ENCODE peak calls at places on chromosomes 7 and 10, in six cellular contexts. N is tibial nerve, P is A549, D is Peyer's patch, O is transverse colon, I is suprapubic skin. R is an unnamed sample.

GRCh38 chr7:8389898-8390642 is 43.3 kb upstream of the NXPH1 start:
- DNase-seq in N (no peak), P (peak; percentile 23), D (peak; percentile 46), O (no peak), I (no peak), R (no peak)

GRCh38 chr7:107939472-107940145 is 48.6 kb downstream of the DLD start:
- DNase-seq in D (peak; percentile 53), O (no peak), P (no peak), N (no peak), I (no peak), R (peak; percentile 43)

GRCh38 chr7:148242271-148242801 is 348.2 kb upstream of the C7orf33 start:
- DNase-seq in N (no peak), P (peak; percentile 62), I (no peak), D (peak; percentile 49), O (peak; percentile 23), R (peak; percentile 26)

GRCh38 chr7:2821842-2822507 is 22.1 kb downstream of the GNA12 start:
- DNase-seq in D (no peak), O (no peak), N (no peak), P (peak; percentile 41), I (no peak), R (no peak)

GRCh38 chr10:31757831-31758230 is 170.8 kb downstream of the ARHGAP12 start:
- DNase-seq in P (no peak), N (no peak), I (no peak), D (no peak), O (no peak), R (no peak)

GRCh38 chr10:108147346-108147745 is 982.8 kb upstream of the SORCS1 start:
- DNase-seq in I (no peak), D (no peak), N (no peak), P (no peak), O (no peak), R (no peak)

GRCh38 chr7:11243739-11244138 is 270.1 kb downstream of the PHF14 start:
- DNase-seq in O (no peak), D (no peak), I (no peak), P (no peak), N (no peak), R (no peak)

GRCh38 chr7:81611040-81611439 is 158.8 kb downstream of the HGF start:
- DNase-seq in P (no peak), D (no peak), O (no peak), I (no peak), N (no peak), R (no peak)

GRCh38 chr7:24216576-24217116 is 67.3 kb upstream of the NPY start:
- DNase-seq in D (no peak), O (no peak), N (no peak), P (no peak), I (no peak), R (no peak)

GRCh38 chr10:13525683-13526082 is 3.1 kb downstream of the BEND7 start:
- DNase-seq in O (no peak), I (no peak), P (no peak), D (no peak), N (no peak), R (no peak)

GRCh38 chr7:76220185-76221057 is 18.7 kb downstream of the SRRM3 start:
- DNase-seq in O (no peak), I (no peak), P (peak; percentile 73), D (no peak), N (no peak), R (no peak)

GRCh38 chr7:80298201-80298600 is 163.6 kb downstream of the GNAI1 start:
- DNase-seq in P (no peak), N (no peak), D (no peak), O (no peak), I (no peak), R (no peak)

GRCh38 chr10:101146392-101147251 is 15.5 kb downstream of the TLX1 start:
- DNase-seq in N (no peak), I (no peak), P (no peak), O (no peak), D (peak; percentile 34), R (no peak)

GRCh38 chr10:90227259-90227658 is 525.9 kb downstream of the KIF20B start:
- DNase-seq in N (no peak), D (no peak), I (no peak), P (no peak), O (no peak), R (no peak)

GRCh38 chr7:157397751-157398691 is 61.2 kb downstream of the DNAJB6 start:
- DNase-seq in D (no peak), O (peak; percentile 25), N (no peak), I (no peak), P (peak; percentile 70), R (no peak)

GRCh38 chr7:35555386-35555785 is 139.5 kb downstream of the HERPUD2 start:
- DNase-seq in P (no peak), D (no peak), O (no peak), I (no peak), N (no peak), R (no peak)

GRCh38 chr7:108026647-108027046 is 23.7 kb upstream of the LAMB1 start:
- DNase-seq in P (no peak), O (no peak), N (no peak), D (no peak), I (no peak), R (no peak)

GRCh38 chr7:75734586-75735047 is 4.1 kb downstream of the HIP1 start:
- DNase-seq in P (peak; percentile 84), D (no peak), I (no peak), N (no peak), O (no peak), R (no peak)

GRCh38 chr10:81725851-81726250 is 149.1 kb upstream of the NRG3 start:
- DNase-seq in O (no peak), P (no peak), I (no peak), D (no peak), N (no peak), R (no peak)

GRCh38 chr7:77226357-77226839 is 26.8 kb upstream of the FGL2 start:
- DNase-seq in I (no peak), D (no peak), O (no peak), N (no peak), P (no peak), R (no peak)

GRCh38 chr10:79502561-79503309 is 9.6 kb upstream of the EIF5AL1 start:
- DNase-seq in I (no peak), D (no peak), P (peak; percentile 30), N (no peak), O (no peak), R (no peak)

GRCh38 chr7:157337316-157338149 is 729 bp downstream of the DNAJB6 start:
- DNase-seq in P (peak; percentile 35), I (peak; percentile 78), N (peak; percentile 28), O (peak; percentile 83), D (peak; percentile 79), R (no peak)

GRCh38 chr7:94514140-94514889 is 4.7 kb downstream of the CASD1 start:
- DNase-seq in D (no peak), N (no peak), O (no peak), I (no peak), P (no peak), R (no peak)

GRCh38 chr7:47361746-47362215 is 220.1 kb downstream of the TNS3 start:
- DNase-seq in P (no peak), D (peak; percentile 33), O (peak; percentile 5), I (no peak), N (no peak), R (peak; percentile 74)

GRCh38 chr7:132116369-132116768 is 459.9 kb downstream of the PLXNA4 start:
- DNase-seq in P (peak; percentile 89), I (no peak), O (no peak), D (no peak), N (no peak), R (no peak)

DNA sequence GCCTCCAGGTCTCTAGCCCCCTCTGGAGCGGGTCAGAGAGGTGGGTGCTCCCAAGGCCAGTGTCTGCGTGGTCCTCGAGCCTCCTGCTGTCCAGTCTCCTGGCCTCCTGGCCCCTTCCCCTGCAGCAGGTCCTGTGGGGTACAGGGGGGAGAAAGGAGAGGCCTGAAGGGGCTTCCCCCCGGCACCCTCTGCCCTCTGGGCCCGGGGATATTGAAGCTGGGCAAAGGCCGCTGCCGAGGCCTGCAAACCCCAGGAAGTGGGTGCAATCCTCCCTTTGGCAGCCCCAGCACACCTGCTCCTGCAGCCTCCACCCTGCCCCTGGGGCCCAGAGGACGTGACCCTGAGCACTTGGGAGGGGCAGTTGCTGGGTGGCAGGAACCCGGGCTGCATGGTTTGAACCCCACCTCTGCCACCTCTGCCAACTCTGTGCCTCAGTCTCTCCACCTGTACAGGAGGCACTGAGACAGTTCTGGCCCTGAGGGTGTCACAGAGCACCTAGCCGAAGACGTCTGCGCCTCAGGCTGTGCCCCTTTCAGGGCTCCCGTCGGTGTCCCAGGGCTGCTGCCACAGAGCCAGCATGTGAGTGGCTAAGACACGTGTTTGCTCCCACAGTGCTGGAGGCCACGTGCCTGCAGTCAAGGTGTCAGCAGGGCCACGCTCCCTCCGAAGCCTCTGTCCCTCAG is 59.1 kb upstream of the INPP5A start:
- DNase-seq in D (no peak), I (peak; percentile 55), N (no peak), P (no peak), O (no peak), R (no peak)
- TF ChIP-seq CTCF in D (no peak), I (no peak), N (no peak), P (no peak), O (no peak), R (no peak)

DNA sequence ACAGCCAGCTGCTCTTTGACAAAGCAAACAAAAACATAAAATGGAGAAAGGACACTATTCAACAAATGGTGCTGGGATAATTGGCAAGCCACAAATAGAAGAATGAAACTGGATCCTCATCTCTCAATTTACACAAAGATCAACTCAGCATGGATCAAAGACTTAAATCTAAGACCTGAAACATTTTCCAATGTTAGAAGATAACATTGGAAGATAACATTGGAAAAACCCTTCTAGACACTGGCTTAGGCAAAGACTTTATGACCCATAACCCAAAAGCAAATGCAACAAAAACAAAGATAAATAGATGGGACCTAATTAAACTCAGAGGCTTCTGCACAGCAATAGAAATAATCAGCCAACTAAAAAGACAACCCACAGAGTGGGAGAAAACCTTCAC is 425.7 kb upstream of the SEMA3D start:
- DNase-seq in O (no peak), D (no peak), P (no peak), N (no peak), I (no peak), R (no peak)
- TF ChIP-seq POLR2A in O (no peak), D (no peak), P (no peak), N (no peak), I (no peak), R (no peak)

DNA sequence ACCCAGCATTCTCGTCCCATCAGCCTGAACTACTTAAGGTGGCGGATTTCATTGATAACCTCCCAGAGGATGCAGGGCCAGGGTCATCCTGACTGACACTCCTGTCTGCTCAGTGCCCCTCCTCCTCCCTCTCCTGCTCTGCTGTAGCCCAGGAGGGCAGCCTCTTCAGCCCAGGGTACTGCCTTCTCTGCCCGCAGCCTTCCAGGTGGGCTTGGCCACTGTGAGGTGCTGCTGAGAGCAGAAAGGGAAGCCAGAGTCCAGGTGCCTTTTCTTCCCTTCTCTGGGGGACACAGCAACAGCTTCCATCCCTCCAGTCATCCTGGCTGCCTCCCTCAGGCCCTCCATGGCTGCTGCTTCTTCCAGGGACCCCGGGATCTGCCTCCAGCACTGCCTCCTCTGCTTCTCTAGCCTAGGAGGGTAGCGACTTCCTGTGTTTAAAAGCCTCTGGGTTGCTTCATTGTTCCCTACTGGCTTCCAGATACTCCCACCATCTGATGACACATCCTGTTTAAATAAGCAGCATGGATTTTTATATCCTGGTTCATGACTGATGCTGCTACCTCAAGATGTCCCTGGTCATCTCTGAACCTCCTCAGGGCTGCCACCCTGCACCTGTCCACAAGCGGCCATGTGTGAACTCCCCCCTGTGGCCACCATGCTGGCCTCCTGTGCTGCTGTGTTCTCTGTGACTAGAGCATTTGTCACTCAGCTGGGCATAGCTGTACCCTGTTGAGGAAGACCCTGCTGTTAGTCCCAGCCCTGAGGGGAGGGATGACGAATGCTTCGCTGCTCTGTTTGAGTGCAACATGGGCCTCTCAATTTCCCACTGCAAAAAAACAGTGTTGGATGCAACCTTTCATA is 55.8 kb downstream of the AKR1C4 start:
- DNase-seq in P (peak; percentile 75), N (no peak), D (no peak), I (no peak), O (no peak), R (no peak)
- TF ChIP-seq CTCF in P (peak; percentile 18), N (no peak), D (no peak), I (no peak), O (no peak), R (no peak)

GRCh38 chr10:70666960-70667798 is 5.1 kb upstream of the ADAMTS14 start:
- DNase-seq in P (no peak), D (no peak), I (no peak), N (no peak), O (no peak), R (no peak)
- TF ChIP-seq POLR2A in P (no peak), D (no peak), I (no peak), N (no peak), O (no peak), R (no peak)

R was measured in lower leg skin.